ENCODE peak calls at places on chromosomes 5 and 9, in five cellular contexts. One of them, this sample, is unnamed.

GRCh38 chr9:10612649-10613398 is at the start of gene PTPRD:
- DNase-seq in trophoblast cell: no peak
- DNase-seq in mesenchymal stem cell: peak; percentile 51
- DNase-seq in H1: peak; percentile 43
- DNase-seq in H9: peak; percentile 71
- DNase-seq in this sample: peak; percentile 71

GRCh38 chr5:9572246-9572645 is 26.4 kb upstream of the SEMA5A start:
- DNase-seq in mesenchymal stem cell: no peak
- DNase-seq in H9: no peak
- DNase-seq in trophoblast cell: peak; percentile 40
- DNase-seq in H1: no peak
- DNase-seq in this sample: no peak

GRCh38 chr9:110110154-110110553 is 97.8 kb downstream of the C9orf152 start:
- DNase-seq in H9: no peak
- DNase-seq in mesenchymal stem cell: no peak
- DNase-seq in trophoblast cell: no peak
- DNase-seq in H1: no peak
- DNase-seq in this sample: no peak

GRCh38 chr5:171102877-171103610 is 206.0 kb upstream of the TLX3 start:
- DNase-seq in mesenchymal stem cell: peak; percentile 15
- DNase-seq in H9: peak; percentile 40
- DNase-seq in H1: peak; percentile 15
- DNase-seq in trophoblast cell: no peak
- DNase-seq in this sample: no peak

GRCh38 chr5:134410822-134411221 is 859 bp downstream of the CDKN2AIPNL start:
- DNase-seq in trophoblast cell: no peak
- DNase-seq in mesenchymal stem cell: no peak
- DNase-seq in H1: no peak
- DNase-seq in H9: no peak
- DNase-seq in this sample: no peak

GRCh38 chr5:111855356-111855755 is 98.4 kb upstream of the NREP start:
- DNase-seq in H9: no peak
- DNase-seq in trophoblast cell: no peak
- DNase-seq in H1: no peak
- DNase-seq in mesenchymal stem cell: no peak
- DNase-seq in this sample: peak; percentile 45

GRCh38 chr9:22111871-22112247 is 102.8 kb upstream of the CDKN2B start:
- DNase-seq in trophoblast cell: no peak
- DNase-seq in mesenchymal stem cell: peak; percentile 66
- DNase-seq in H9: no peak
- DNase-seq in H1: no peak
- DNase-seq in this sample: no peak

GRCh38 chr5:82019342-82020138 is 47.7 kb downstream of the ATG10 start:
- DNase-seq in trophoblast cell: no peak
- DNase-seq in H1: no peak
- DNase-seq in H9: peak; percentile 31
- DNase-seq in mesenchymal stem cell: no peak
- DNase-seq in this sample: no peak

GRCh38 chr5:139752506-139753350 is 42.9 kb upstream of the PSD2 start:
- DNase-seq in H9: no peak
- DNase-seq in trophoblast cell: no peak
- DNase-seq in mesenchymal stem cell: peak; percentile 28
- DNase-seq in H1: no peak
- DNase-seq in this sample: no peak

GRCh38 chr9:113446323-113446740 is 17.2 kb upstream of the RGS3 start:
- DNase-seq in H9: no peak
- DNase-seq in trophoblast cell: no peak
- DNase-seq in mesenchymal stem cell: peak; percentile 67
- DNase-seq in H1: no peak
- DNase-seq in this sample: peak; percentile 37

GRCh38 chr5:81819556-81820314 is 68.8 kb upstream of the SSBP2 start:
- DNase-seq in trophoblast cell: no peak
- DNase-seq in H1: no peak
- DNase-seq in mesenchymal stem cell: no peak
- DNase-seq in H9: no peak
- DNase-seq in this sample: no peak

GRCh38 chr5:102792705-102793104 is 37.6 kb downstream of the PAM start:
- DNase-seq in H9: no peak
- DNase-seq in trophoblast cell: no peak
- DNase-seq in H1: no peak
- DNase-seq in mesenchymal stem cell: no peak
- DNase-seq in this sample: no peak

GRCh38 chr9:99894826-99895225 is 11.6 kb upstream of the STX17 start:
- DNase-seq in H1: no peak
- DNase-seq in mesenchymal stem cell: no peak
- DNase-seq in trophoblast cell: no peak
- DNase-seq in H9: no peak
- DNase-seq in this sample: no peak

GRCh38 chr5:108900668-108901067 is 153.0 kb downstream of the FER start:
- DNase-seq in H1: no peak
- DNase-seq in trophoblast cell: no peak
- DNase-seq in H9: no peak
- DNase-seq in mesenchymal stem cell: peak; percentile 22
- DNase-seq in this sample: no peak

GRCh38 chr5:114362977-114363721 is 1.3 kb downstream of the KCNN2 start:
- DNase-seq in trophoblast cell: no peak
- DNase-seq in mesenchymal stem cell: peak; percentile 56
- DNase-seq in H1: no peak
- DNase-seq in H9: peak; percentile 30
- DNase-seq in this sample: peak; percentile 11

GRCh38 chr9:116494815-116495634 is 192.1 kb upstream of the TRIM32 start:
- DNase-seq in H1: no peak
- DNase-seq in trophoblast cell: peak; percentile 38
- DNase-seq in mesenchymal stem cell: no peak
- DNase-seq in H9: peak; percentile 65
- DNase-seq in this sample: no peak

GRCh38 chr5:32687167-32687831 is 23.8 kb upstream of the NPR3 start:
- DNase-seq in H1: no peak
- DNase-seq in H9: no peak
- DNase-seq in trophoblast cell: no peak
- DNase-seq in mesenchymal stem cell: no peak
- DNase-seq in this sample: no peak

GRCh38 chr5:31161772-31162171 is 31.7 kb upstream of the CDH6 start:
- DNase-seq in trophoblast cell: no peak
- DNase-seq in H9: no peak
- DNase-seq in H1: peak; percentile 43
- DNase-seq in mesenchymal stem cell: no peak
- DNase-seq in this sample: peak; percentile 84

GRCh38 chr5:102678267-102679058 is 76.6 kb upstream of the PAM start:
- DNase-seq in mesenchymal stem cell: no peak
- DNase-seq in H9: no peak
- DNase-seq in trophoblast cell: no peak
- DNase-seq in H1: no peak
- DNase-seq in this sample: no peak

GRCh38 chr5:178483620-178484019 is 106.6 kb downstream of the COL23A1 start:
- DNase-seq in H1: no peak
- DNase-seq in H9: no peak
- DNase-seq in trophoblast cell: no peak
- DNase-seq in mesenchymal stem cell: no peak
- DNase-seq in this sample: no peak

GRCh38 chr5:74938250-74938649 is 72.1 kb upstream of the FAM169A start:
- DNase-seq in trophoblast cell: no peak
- DNase-seq in H9: no peak
- DNase-seq in mesenchymal stem cell: no peak
- DNase-seq in H1: no peak
- DNase-seq in this sample: no peak

GRCh38 chr9:105187781-105188180 is 56.7 kb upstream of the SLC44A1 start:
- DNase-seq in mesenchymal stem cell: peak; percentile 40
- DNase-seq in H1: no peak
- DNase-seq in H9: no peak
- DNase-seq in trophoblast cell: no peak
- DNase-seq in this sample: no peak

GRCh38 chr5:32551194-32551593 is 34.2 kb upstream of the SUB1 start:
- DNase-seq in mesenchymal stem cell: no peak
- DNase-seq in H9: no peak
- DNase-seq in trophoblast cell: no peak
- DNase-seq in H1: no peak
- DNase-seq in this sample: no peak

GRCh38 chr5:179270581-179271300 is 74.5 kb downstream of the ADAMTS2 start:
- DNase-seq in H1: no peak
- DNase-seq in trophoblast cell: no peak
- DNase-seq in H9: peak; percentile 19
- DNase-seq in mesenchymal stem cell: no peak
- DNase-seq in this sample: no peak

GRCh38 chr5:6338871-6339270 is 39.5 kb downstream of the MED10 start:
- DNase-seq in trophoblast cell: no peak
- DNase-seq in H9: no peak
- DNase-seq in H1: no peak
- DNase-seq in mesenchymal stem cell: no peak
- DNase-seq in this sample: no peak

GRCh38 chr5:35622974-35623373 is 5.3 kb downstream of the SPEF2 start:
- DNase-seq in trophoblast cell: no peak
- DNase-seq in H9: no peak
- DNase-seq in mesenchymal stem cell: no peak
- DNase-seq in H1: no peak
- DNase-seq in this sample: no peak

GRCh38 chr9:70389642-70390266 is 24.7 kb downstream of the KLF9 start:
- DNase-seq in H9: no peak
- DNase-seq in trophoblast cell: no peak
- DNase-seq in H1: no peak
- DNase-seq in mesenchymal stem cell: peak; percentile 59
- DNase-seq in this sample: no peak

GRCh38 chr5:60972225-60972624 is 27.2 kb downstream of the NDUFAF2 start:
- DNase-seq in H9: no peak
- DNase-seq in mesenchymal stem cell: no peak
- DNase-seq in trophoblast cell: no peak
- DNase-seq in H1: no peak
- DNase-seq in this sample: no peak

GRCh38 chr9:36149197-36149596 is 12.7 kb downstream of the GLIPR2 start:
- DNase-seq in mesenchymal stem cell: peak; percentile 92
- DNase-seq in trophoblast cell: no peak
- DNase-seq in H1: no peak
- DNase-seq in H9: no peak
- DNase-seq in this sample: no peak

GRCh38 chr5:148924817-148925216 is 98.4 kb downstream of the ADRB2 start:
- DNase-seq in H1: no peak
- DNase-seq in mesenchymal stem cell: no peak
- DNase-seq in H9: no peak
- DNase-seq in trophoblast cell: no peak
- DNase-seq in this sample: no peak

GRCh38 chr5:159155960-159156359 is 53.4 kb downstream of the RNF145 start:
- DNase-seq in trophoblast cell: no peak
- DNase-seq in H1: no peak
- DNase-seq in mesenchymal stem cell: no peak
- DNase-seq in H9: no peak
- DNase-seq in this sample: no peak

DNA sequence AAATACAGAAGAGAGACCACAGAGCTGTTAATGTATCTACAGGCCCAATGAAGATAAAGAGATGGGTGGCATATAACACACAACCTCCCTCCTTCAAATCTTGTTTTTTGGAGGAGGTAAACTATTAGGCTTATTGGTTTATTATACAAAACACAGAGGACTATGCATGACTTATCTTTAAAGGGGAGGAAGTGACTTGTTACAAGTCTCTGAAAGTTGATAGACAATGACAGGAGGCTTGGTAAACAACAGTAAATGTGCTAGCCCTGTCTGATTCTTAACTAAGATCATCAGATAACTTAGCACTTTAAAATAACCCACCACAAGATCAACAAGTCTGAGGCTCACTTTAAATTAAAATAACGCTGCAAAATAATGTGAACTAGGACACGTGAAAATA is 219.0 kb downstream of the MLLT3 start:
- DNase-seq in trophoblast cell: no peak
- DNase-seq in H9: no peak
- DNase-seq in mesenchymal stem cell: no peak
- DNase-seq in H1: no peak
- DNase-seq in this sample: no peak
- H2BK12ac ChIP-seq in trophoblast cell: no peak overlapping the region
- H2BK12ac ChIP-seq in H9: no peak overlapping the region
- H2BK12ac ChIP-seq in mesenchymal stem cell: no peak overlapping the region
- H2BK12ac ChIP-seq in H1: no peak overlapping the region
- H2BK12ac ChIP-seq in this sample: no peak overlapping the region

DNA sequence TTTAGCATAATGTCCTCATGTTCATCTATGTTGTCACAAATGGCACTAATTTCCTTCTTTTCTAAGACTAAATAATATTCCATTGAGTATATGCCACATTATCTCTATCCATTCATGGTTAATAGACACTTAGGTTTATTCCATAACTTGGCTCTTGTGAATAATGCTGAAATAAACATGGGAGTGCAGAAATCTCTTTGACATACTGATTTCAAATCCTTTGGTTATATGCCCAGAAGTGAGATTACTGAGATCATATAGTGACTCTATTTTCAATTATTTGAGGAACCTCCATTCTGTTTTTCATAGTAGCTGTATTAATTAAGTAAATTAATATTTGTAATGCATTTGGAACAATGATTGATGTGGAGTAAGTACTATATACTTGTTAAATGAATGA is 13.0 kb downstream of the SMIM3 start:
- DNase-seq in trophoblast cell: no peak
- DNase-seq in H1: no peak
- DNase-seq in mesenchymal stem cell: no peak
- DNase-seq in H9: no peak
- DNase-seq in this sample: no peak
- H3K4me2 ChIP-seq in trophoblast cell: no peak overlapping the region
- H3K4me2 ChIP-seq in H1: no peak overlapping the region
- H3K4me2 ChIP-seq in mesenchymal stem cell: no peak overlapping the region
- H3K4me2 ChIP-seq in H9: no peak overlapping the region
- H3K4me2 ChIP-seq in this sample: no peak overlapping the region

DNA sequence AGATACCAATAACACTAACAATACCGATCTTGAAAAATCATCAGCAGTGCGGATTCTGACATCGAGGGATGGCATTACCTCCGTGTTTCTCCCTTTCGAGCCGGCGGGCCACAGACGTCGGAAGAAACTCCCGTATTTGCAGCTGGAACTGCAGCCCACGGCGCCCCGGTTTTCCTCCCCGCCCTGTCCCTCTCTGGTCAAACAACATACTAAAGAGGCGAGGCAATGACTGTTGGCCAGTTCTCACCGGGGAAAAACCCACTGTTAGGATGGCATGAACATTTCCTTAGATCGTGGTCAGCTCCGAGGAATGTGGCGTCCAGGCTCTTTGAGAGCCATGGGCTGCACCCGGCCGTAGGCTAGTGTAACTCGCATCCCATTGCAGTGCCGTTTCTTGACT is 32.8 kb downstream of the OLFM1 start:
- DNase-seq in H1: no peak
- DNase-seq in mesenchymal stem cell: no peak
- DNase-seq in trophoblast cell: no peak
- DNase-seq in H9: no peak
- DNase-seq in this sample: no peak
- H2BK12ac ChIP-seq in H1: no peak overlapping the region
- H2BK12ac ChIP-seq in mesenchymal stem cell: no peak overlapping the region
- H2BK12ac ChIP-seq in trophoblast cell: no peak overlapping the region
- H2BK12ac ChIP-seq in H9: no peak overlapping the region
- H2BK12ac ChIP-seq in this sample: no peak overlapping the region

GRCh38 chr9:129141066-129142041 is 30.1 kb downstream of the PTPA start:
- DNase-seq in H1: no peak
- DNase-seq in H9: peak; percentile 45
- DNase-seq in mesenchymal stem cell: peak; percentile 97
- DNase-seq in trophoblast cell: peak; percentile 65
- DNase-seq in this sample: no peak
- H3K4me2 ChIP-seq in H1: peak overlapping the region; percentile 90
- H3K4me2 ChIP-seq in H9: peak overlapping the region; percentile 5
- H3K4me2 ChIP-seq in mesenchymal stem cell: peak overlapping the region; percentile 74
- H3K4me2 ChIP-seq in trophoblast cell: peak overlapping the region; percentile 42
- H3K4me2 ChIP-seq in this sample: peak overlapping the region; percentile 54

GRCh38 chr5:66796306-66797292 is 200.4 kb downstream of the MAST4 start:
- DNase-seq in H9: no peak
- DNase-seq in H1: no peak
- DNase-seq in trophoblast cell: no peak
- DNase-seq in mesenchymal stem cell: peak; percentile 8
- DNase-seq in this sample: no peak
- H2BK12ac ChIP-seq in H9: no peak overlapping the region
- H2BK12ac ChIP-seq in H1: no peak overlapping the region
- H2BK12ac ChIP-seq in trophoblast cell: no peak overlapping the region
- H2BK12ac ChIP-seq in mesenchymal stem cell: no peak overlapping the region
- H2BK12ac ChIP-seq in this sample: no peak overlapping the region